ENCODE peak calls at places on chromosomes 4 and X, in five cellular contexts. One of them, this sample, is unnamed.
A peak's percentile ranks its signal among the peaks of the same experiment; 100 is the strongest.

GRCh38 chr4:153517159-153517558 is 51.0 kb downstream of the TMEM131L start:
- DNase-seq in glomerular endothelial cell: no peak
- DNase-seq in CD8-positive, alpha-beta memory T cell: no peak
- DNase-seq in fibroblast of gingiva: no peak
- DNase-seq in stimulated activated CD4-positive, alpha-beta T cell treated with anti-CD3 and anti-CD28 coated beads, Interleukin-15, amount 100 ng/mL, for 1 hour: no peak
- DNase-seq in this sample: no peak

GRCh38 chrX:87961471-87961870 is 443.9 kb downstream of the KLHL4 start:
- DNase-seq in glomerular endothelial cell: no peak
- DNase-seq in CD8-positive, alpha-beta memory T cell: no peak
- DNase-seq in fibroblast of gingiva: no peak
- DNase-seq in stimulated activated CD4-positive, alpha-beta T cell treated with anti-CD3 and anti-CD28 coated beads, Interleukin-15, amount 100 ng/mL, for 1 hour: no peak
- DNase-seq in this sample: no peak

GRCh38 chr4:87038837-87039715 is 104.3 kb downstream of the AFF1 start:
- DNase-seq in glomerular endothelial cell: no peak
- DNase-seq in CD8-positive, alpha-beta memory T cell: no peak
- DNase-seq in fibroblast of gingiva: peak; percentile 60
- DNase-seq in stimulated activated CD4-positive, alpha-beta T cell treated with anti-CD3 and anti-CD28 coated beads, Interleukin-15, amount 100 ng/mL, for 1 hour: no peak
- DNase-seq in this sample: no peak

GRCh38 chrX:40291553-40291952 is 193.8 kb upstream of the BCOR start:
- DNase-seq in glomerular endothelial cell: no peak
- DNase-seq in CD8-positive, alpha-beta memory T cell: no peak
- DNase-seq in fibroblast of gingiva: no peak
- DNase-seq in stimulated activated CD4-positive, alpha-beta T cell treated with anti-CD3 and anti-CD28 coated beads, Interleukin-15, amount 100 ng/mL, for 1 hour: no peak
- DNase-seq in this sample: no peak

GRCh38 chrX:123846598-123847038 is 13.2 kb upstream of the XIAP start:
- DNase-seq in glomerular endothelial cell: no peak
- DNase-seq in CD8-positive, alpha-beta memory T cell: no peak
- DNase-seq in fibroblast of gingiva: no peak
- DNase-seq in stimulated activated CD4-positive, alpha-beta T cell treated with anti-CD3 and anti-CD28 coated beads, Interleukin-15, amount 100 ng/mL, for 1 hour: no peak
- DNase-seq in this sample: no peak

GRCh38 chr4:7828926-7829325 is 110.7 kb downstream of the AFAP1 start:
- DNase-seq in glomerular endothelial cell: no peak
- DNase-seq in CD8-positive, alpha-beta memory T cell: no peak
- DNase-seq in fibroblast of gingiva: peak; percentile 31
- DNase-seq in stimulated activated CD4-positive, alpha-beta T cell treated with anti-CD3 and anti-CD28 coated beads, Interleukin-15, amount 100 ng/mL, for 1 hour: no peak
- DNase-seq in this sample: no peak

GRCh38 chr4:105843941-105844340 is 51.3 kb upstream of the NPNT start:
- DNase-seq in glomerular endothelial cell: no peak
- DNase-seq in CD8-positive, alpha-beta memory T cell: no peak
- DNase-seq in fibroblast of gingiva: no peak
- DNase-seq in stimulated activated CD4-positive, alpha-beta T cell treated with anti-CD3 and anti-CD28 coated beads, Interleukin-15, amount 100 ng/mL, for 1 hour: no peak
- DNase-seq in this sample: no peak

GRCh38 chrX:47191331-47191730 is 2.3 kb upstream of the UBA1 start:
- DNase-seq in glomerular endothelial cell: no peak
- DNase-seq in CD8-positive, alpha-beta memory T cell: peak; percentile 31
- DNase-seq in fibroblast of gingiva: no peak
- DNase-seq in stimulated activated CD4-positive, alpha-beta T cell treated with anti-CD3 and anti-CD28 coated beads, Interleukin-15, amount 100 ng/mL, for 1 hour: peak; percentile 27
- DNase-seq in this sample: peak; percentile 33

GRCh38 chr4:6782147-6782845 is at the start of gene KIAA0232:
- DNase-seq in glomerular endothelial cell: no peak
- DNase-seq in CD8-positive, alpha-beta memory T cell: peak; percentile 88
- DNase-seq in fibroblast of gingiva: peak; percentile 98
- DNase-seq in stimulated activated CD4-positive, alpha-beta T cell treated with anti-CD3 and anti-CD28 coated beads, Interleukin-15, amount 100 ng/mL, for 1 hour: peak; percentile 87
- DNase-seq in this sample: peak; percentile 89

GRCh38 chr4:173448919-173449641 is 50.2 kb upstream of the SCRG1 start:
- DNase-seq in glomerular endothelial cell: no peak
- DNase-seq in CD8-positive, alpha-beta memory T cell: no peak
- DNase-seq in fibroblast of gingiva: no peak
- DNase-seq in stimulated activated CD4-positive, alpha-beta T cell treated with anti-CD3 and anti-CD28 coated beads, Interleukin-15, amount 100 ng/mL, for 1 hour: no peak
- DNase-seq in this sample: no peak

GRCh38 chrX:124984140-124984813 is 335.4 kb upstream of the TEX13C start:
- DNase-seq in glomerular endothelial cell: no peak
- DNase-seq in CD8-positive, alpha-beta memory T cell: no peak
- DNase-seq in fibroblast of gingiva: no peak
- DNase-seq in stimulated activated CD4-positive, alpha-beta T cell treated with anti-CD3 and anti-CD28 coated beads, Interleukin-15, amount 100 ng/mL, for 1 hour: no peak
- DNase-seq in this sample: no peak

GRCh38 chrX:69082753-69083150 is 82.5 kb downstream of the PJA1 start:
- DNase-seq in glomerular endothelial cell: no peak
- DNase-seq in CD8-positive, alpha-beta memory T cell: no peak
- DNase-seq in fibroblast of gingiva: no peak
- DNase-seq in stimulated activated CD4-positive, alpha-beta T cell treated with anti-CD3 and anti-CD28 coated beads, Interleukin-15, amount 100 ng/mL, for 1 hour: no peak
- DNase-seq in this sample: no peak

This sample was measured in stimulated activated naive CD4-positive, alpha-beta T cell.